ENCODE peak calls at places on chromosomes 4 and X, in four cellular contexts. W is foreskin fibroblast, B is choroid plexus epithelial cell, E is tibial nerve. T is an unnamed sample.

GRCh38 chrX:17655232-17656034 is 81.9 kb upstream of the SCML1 start:
- DNase-seq in W (no peak), E (no peak), B (no peak), T (no peak)

GRCh38 chrX:14675500-14675899 is 146.2 kb downstream of the GLRA2 start:
- DNase-seq in W (no peak), B (no peak), E (no peak), T (no peak)

GRCh38 chr4:1235381-1236102 is 13.4 kb downstream of the CTBP1 start:
- DNase-seq in E (no peak), W (no peak), B (no peak), T (no peak)

GRCh38 chr4:74969507-74970474 is 36.9 kb downstream of the PARM1 start:
- DNase-seq in E (no peak), W (no peak), B (no peak), T (no peak)

GRCh38 chrX:9467181-9467580 is 2.3 kb downstream of the TBL1X start:
- DNase-seq in E (no peak), B (no peak), W (no peak), T (no peak)

GRCh38 chrX:47311857-47312774 is 58.3 kb upstream of the ZNF157 start:
- DNase-seq in E (peak), B (peak), W (peak), T (peak)

GRCh38 chrX:13599491-13599890 is 30.1 kb downstream of the EGFL6 start:
- DNase-seq in B (peak), W (no peak), E (no peak), T (no peak)

GRCh38 chr4:6191448-6192130 is 8.8 kb downstream of the JAKMIP1 start:
- DNase-seq in E (no peak), W (no peak), B (no peak), T (no peak)

GRCh38 chr4:25112349-25113008 is 47.8 kb downstream of the SEPSECS start:
- DNase-seq in W (no peak), B (no peak), E (no peak), T (no peak)

GRCh38 chrX:51876441-51876840 is 17.0 kb upstream of the MAGED1 start:
- DNase-seq in E (no peak), B (peak), W (no peak), T (no peak)

GRCh38 chrX:35380808-35381700 is 417.1 kb upstream of the MAGEB16 start:
- DNase-seq in W (no peak), E (no peak), B (peak), T (no peak)

GRCh38 chrX:16320765-16321355 is 153.6 kb downstream of the MAGEB17 start:
- DNase-seq in E (no peak), W (no peak), B (peak), T (no peak)

GRCh38 chrX:106707771-106708454 is 18.6 kb upstream of the RNF128 start:
- DNase-seq in E (no peak), B (peak), W (peak), T (peak)

GRCh38 chr4:100367451-100367850 is 150.4 kb downstream of the EMCN start:
- DNase-seq in W (peak), E (no peak), B (peak), T (peak)

GRCh38 chr4:100369871-100370270 is 148.0 kb downstream of the EMCN start:
- DNase-seq in W (no peak), B (no peak), E (no peak), T (no peak)

GRCh38 chr4:100372432-100372831 is 145.4 kb downstream of the EMCN start:
- DNase-seq in E (no peak), W (no peak), B (peak), T (no peak)
- TF ChIP-seq CTCF in E (no peak), W (peak), B (peak), T (peak)

GRCh38 chrX:26670521-26670920 is 454.6 kb downstream of the MAGEB5 start:
- DNase-seq in E (no peak), B (no peak), W (no peak), T (no peak)

DNA sequence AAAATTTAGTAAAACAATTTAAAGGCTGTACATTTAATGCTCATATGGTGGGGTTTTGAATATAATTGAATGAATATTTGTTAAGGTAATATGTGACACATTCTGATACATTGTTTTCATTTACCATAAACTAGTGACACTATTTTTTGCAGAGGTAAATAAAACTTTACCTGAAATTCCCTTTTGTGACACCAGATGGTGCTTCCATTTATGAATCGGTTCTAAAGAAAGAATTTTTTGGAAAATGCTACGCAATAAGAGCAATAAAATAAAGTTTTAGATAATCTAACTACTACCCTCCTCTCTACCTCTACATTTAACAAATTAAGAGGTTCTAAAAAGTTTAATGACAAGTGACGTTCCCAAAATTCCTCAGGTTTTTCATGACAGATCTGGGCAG is 448.9 kb downstream of the MAGEB5 start:
- DNase-seq in W (no peak), E (no peak), B (no peak), T (no peak)
- TF ChIP-seq CTCF in W (no peak), E (no peak), B (no peak), T (no peak)

GRCh38 chr4:143207555-143207954 is 22.8 kb downstream of the USP38 start:
- DNase-seq in B (peak), W (no peak), E (no peak), T (no peak)
- TF ChIP-seq CTCF in B (no peak), W (peak), E (peak), T (peak)

GRCh38 chr4:153773236-153773690 is 13.4 kb upstream of the RNF175 start:
- DNase-seq in W (no peak), B (peak), E (no peak), T (no peak)
- TF ChIP-seq CTCF in W (no peak), B (peak), E (no peak), T (peak)

DNA sequence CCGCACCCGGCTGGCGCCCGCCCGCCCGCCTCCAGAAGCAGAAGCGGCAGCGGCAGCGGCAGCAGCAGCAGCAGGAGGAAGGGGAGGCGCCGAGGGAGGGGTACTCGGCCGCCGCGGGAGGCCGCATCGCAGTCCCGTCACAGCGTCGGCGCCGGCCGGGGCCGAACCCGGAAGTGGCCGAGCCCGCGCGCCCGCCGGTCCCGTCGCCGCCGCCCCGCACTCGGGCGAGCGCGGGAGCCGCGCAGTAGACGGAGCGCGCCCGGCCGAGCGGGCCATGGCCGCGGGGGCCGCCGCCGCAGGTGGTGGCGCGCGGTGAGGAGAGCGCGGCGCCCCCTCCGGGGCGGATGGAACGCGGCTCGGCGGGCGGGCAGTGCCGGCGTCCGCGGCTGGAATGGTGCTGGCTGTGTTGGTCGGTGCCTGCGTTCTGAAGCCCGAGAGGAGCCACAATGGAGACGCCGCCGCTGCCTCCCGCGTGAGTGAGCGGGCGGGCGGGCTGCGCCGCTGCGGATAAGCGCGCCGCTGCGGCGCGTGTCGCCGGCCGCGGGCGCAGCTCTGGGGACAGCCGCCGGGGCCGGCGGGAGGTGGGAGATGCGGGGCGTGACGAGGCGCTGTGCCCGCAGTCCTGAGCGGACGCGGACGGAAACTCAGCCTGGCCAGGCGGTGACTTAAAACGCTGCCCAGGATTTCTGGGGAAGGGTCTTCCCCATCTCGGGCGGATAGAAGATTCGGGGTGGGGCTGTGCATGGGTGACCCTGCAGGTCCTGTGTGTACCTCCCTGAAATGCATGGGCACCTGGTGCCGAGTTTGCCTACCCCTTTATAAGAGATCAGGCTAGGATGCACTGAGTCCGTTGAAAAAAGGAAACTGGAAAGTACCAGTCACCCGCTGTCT is at the start of gene KLHL2:
- DNase-seq in E (peak), W (peak), B (peak), T (peak)
- TF ChIP-seq CTCF in E (no peak), W (no peak), B (no peak), T (no peak)

T was measured in AG09319.